ENCODE peak calls at places on chromosomes 2 and 18, in nine cellular contexts. T, G, I, E, B, X, D, Z and A are unnamed samples. For H3K27me3, the result is how much of the 10 kb centered on the place peaks cover.

GRCh38 chr2:54671875-54672586 is 51.4 kb upstream of the EML6 start:
- DNase-seq in Z (no peak), E (peak), X (no peak), B (no peak), D (no peak), I (no peak), G (no peak), T (peak), A (no peak)

GRCh38 chr2:161077367-161078210 is 82.6 kb upstream of the TANK start:
- DNase-seq in I (peak), E (peak), G (peak), Z (no peak), T (peak), D (no peak), X (no peak), B (no peak), A (no peak)

GRCh38 chr2:236939751-236940229 is 145.9 kb upstream of the COPS8 start:
- DNase-seq in G (no peak), B (no peak), I (no peak), T (no peak), D (no peak), X (no peak), E (no peak), Z (no peak), A (peak)

GRCh38 chr2:144357623-144358400 is 162.1 kb downstream of the ZEB2 start:
- DNase-seq in Z (no peak), E (peak), I (no peak), B (no peak), G (peak), X (no peak), T (peak), D (no peak), A (no peak)

GRCh38 chr2:126449677-126450076 is 206.3 kb upstream of the GYPC start:
- DNase-seq in G (no peak), B (no peak), Z (no peak), D (no peak), E (no peak), T (no peak), X (no peak), I (no peak), A (no peak)

GRCh38 chr2:98242006-98242405 is 104.2 kb upstream of the CNGA3 start:
- DNase-seq in T (no peak), B (no peak), I (no peak), E (no peak), D (no peak), G (no peak), Z (no peak), X (no peak), A (no peak)

GRCh38 chr2:98442488-98442887 is 2.2 kb upstream of the INPP4A start:
- DNase-seq in T (no peak), D (no peak), G (no peak), E (no peak), B (no peak), Z (no peak), X (no peak), I (no peak), A (no peak)

GRCh38 chr2:32064021-32064678 is 794 bp downstream of the SPAST start:
- DNase-seq in D (no peak), Z (no peak), T (no peak), I (no peak), X (no peak), G (peak), E (no peak), B (no peak), A (no peak)

GRCh38 chr2:150355440-150355839 is 132.0 kb downstream of the RND3 start:
- DNase-seq in D (no peak), X (no peak), Z (no peak), T (no peak), B (no peak), I (no peak), E (no peak), G (no peak), A (no peak)

GRCh38 chr18:4797286-4797685 is 342.2 kb upstream of the DLGAP1 start:
- DNase-seq in G (no peak), X (no peak), Z (no peak), T (no peak), B (no peak), I (no peak), D (no peak), E (no peak), A (no peak)

GRCh38 chr18:13428319-13428718 is 209.8 kb downstream of the LDLRAD4 start:
- DNase-seq in X (no peak), T (no peak), I (no peak), E (no peak), G (no peak), Z (no peak), D (no peak), B (no peak), A (no peak)

GRCh38 chr2:212842544-212843185 is 304.1 kb upstream of the ERBB4 start:
- DNase-seq in D (no peak), E (peak), I (no peak), Z (no peak), B (no peak), G (peak), T (peak), X (no peak), A (no peak)

GRCh38 chr2:171706152-171706803 is 19.0 kb downstream of the DYNC1I2 start:
- DNase-seq in E (peak), T (peak), X (no peak), B (no peak), D (no peak), I (no peak), G (no peak), Z (no peak), A (no peak)

GRCh38 chr2:42828487-42829416 is 36.4 kb upstream of the HAAO start:
- DNase-seq in T (peak), I (peak), G (peak), Z (no peak), D (peak), E (peak), B (peak), X (peak), A (peak)

GRCh38 chr2:109217362-109218086 is 88.5 kb downstream of the SH3RF3 start:
- DNase-seq in G (peak), X (no peak), D (peak), B (no peak), Z (no peak), I (no peak), E (peak), T (peak), A (no peak)

GRCh38 chr2:157984866-157985265 is 108.7 kb upstream of the ACVR1 start:
- DNase-seq in X (no peak), Z (no peak), T (no peak), G (no peak), I (no peak), D (no peak), B (no peak), E (no peak), A (no peak)

GRCh38 chr2:36468463-36469266 is 113.1 kb downstream of the CRIM1 start:
- DNase-seq in X (no peak), D (no peak), B (no peak), E (peak), T (peak), G (peak), Z (no peak), I (no peak), A (no peak)

GRCh38 chr2:41127351-41127750 is 675.5 kb upstream of the SLC8A1 start:
- DNase-seq in G (no peak), I (no peak), D (no peak), X (no peak), Z (no peak), E (no peak), B (no peak), T (no peak), A (no peak)

GRCh38 chr2:41902892-41903291 is 144.9 kb upstream of the PKDCC start:
- DNase-seq in E (no peak), I (no peak), B (no peak), D (no peak), Z (no peak), G (no peak), X (no peak), T (no peak), A (no peak)

GRCh38 chr18:58671941-58672565 is 788 bp downstream of the MALT1 start:
- DNase-seq in D (peak), Z (no peak), G (peak), X (peak), B (peak), E (peak), T (peak), I (no peak), A (no peak)

GRCh38 chr2:7007846-7008741 is 90.9 kb downstream of the RNF144A start:
- DNase-seq in I (peak), X (peak), E (peak), G (peak), Z (peak), D (peak), B (peak), T (no peak), A (peak)

GRCh38 chr2:23096905-23097602 is 287.9 kb upstream of the KLHL29 start:
- DNase-seq in T (no peak), G (no peak), X (no peak), B (no peak), I (no peak), D (no peak), Z (no peak), E (no peak), A (no peak)

GRCh38 chr2:24183369-24184069 is 8.7 kb downstream of the FAM228A start:
- DNase-seq in G (no peak), X (no peak), E (peak), I (no peak), B (peak), Z (no peak), D (no peak), T (peak), A (no peak)

GRCh38 chr2:85642725-85643124 is 25.3 kb downstream of the SFTPB start:
- DNase-seq in G (no peak), Z (no peak), I (no peak), E (no peak), B (no peak), X (no peak), D (no peak), T (no peak), A (no peak)

GRCh38 chr2:36824281-36824680 is 127.8 kb downstream of the VIT start:
- DNase-seq in Z (no peak), X (no peak), T (no peak), D (no peak), B (no peak), E (no peak), I (no peak), G (no peak), A (no peak)

GRCh38 chr2:186347472-186347871 is 138.6 kb upstream of the ZC3H15 start:
- DNase-seq in E (peak), T (peak), D (no peak), Z (no peak), I (no peak), X (no peak), G (peak), B (no peak), A (no peak)

GRCh38 chr18:56598422-56598821 is 40.0 kb downstream of the TXNL1 start:
- DNase-seq in T (no peak), E (no peak), D (no peak), B (no peak), G (no peak), I (no peak), X (no peak), Z (no peak), A (no peak)

GRCh38 chr2:50347355-50348044 is 684.4 kb downstream of the NRXN1 start:
- DNase-seq in E (peak), X (no peak), I (no peak), Z (no peak), D (no peak), T (no peak), B (no peak), G (no peak), A (peak)

GRCh38 chr18:26489881-26490280 is 58.5 kb downstream of the KCTD1 start:
- DNase-seq in E (peak), D (no peak), T (peak), X (no peak), Z (no peak), G (peak), I (no peak), B (no peak), A (no peak)

GRCh38 chr2:182915369-182916326 is 49.2 kb upstream of the FRZB start:
- DNase-seq in G (peak), T (peak), X (no peak), E (peak), Z (no peak), I (no peak), B (no peak), D (no peak), A (no peak)

GRCh38 chr2:195115738-195116137 is 541.3 kb upstream of the SLC39A10 start:
- DNase-seq in G (no peak), Z (no peak), E (no peak), D (no peak), T (no peak), B (no peak), I (no peak), X (no peak), A (no peak)

GRCh38 chr2:216571909-216572513 is 61.2 kb upstream of the IGFBP2 start:
- DNase-seq in I (no peak), Z (no peak), B (no peak), E (no peak), T (no peak), G (no peak), D (no peak), X (no peak), A (no peak)

GRCh38 chr2:60552096-60552850 is 1.2 kb downstream of the BCL11A start:
- DNase-seq in T (no peak), Z (no peak), G (no peak), E (peak), I (no peak), D (no peak), B (no peak), X (no peak), A (peak)

GRCh38 chr2:145842002-145842401 is 1322.1 kb upstream of the ZEB2 start:
- DNase-seq in E (peak), B (no peak), X (no peak), T (no peak), D (no peak), I (no peak), G (no peak), Z (no peak), A (no peak)

GRCh38 chr2:75021672-75022071 is 63.2 kb downstream of the POLE4 start:
- DNase-seq in T (peak), E (peak), G (peak), B (no peak), X (no peak), I (no peak), D (no peak), Z (no peak), A (no peak)

GRCh38 chr2:175965773-175966172 is 36.3 kb downstream of the LNPK start:
- DNase-seq in Z (no peak), T (no peak), E (no peak), D (no peak), I (no peak), G (no peak), X (no peak), B (no peak), A (no peak)
- H3K27me3 ChIP-seq in Z (under half), T (under half), E (under half), D (under half), I (under half), G (under half), X (under half), B (under half), A (under half)

DNA sequence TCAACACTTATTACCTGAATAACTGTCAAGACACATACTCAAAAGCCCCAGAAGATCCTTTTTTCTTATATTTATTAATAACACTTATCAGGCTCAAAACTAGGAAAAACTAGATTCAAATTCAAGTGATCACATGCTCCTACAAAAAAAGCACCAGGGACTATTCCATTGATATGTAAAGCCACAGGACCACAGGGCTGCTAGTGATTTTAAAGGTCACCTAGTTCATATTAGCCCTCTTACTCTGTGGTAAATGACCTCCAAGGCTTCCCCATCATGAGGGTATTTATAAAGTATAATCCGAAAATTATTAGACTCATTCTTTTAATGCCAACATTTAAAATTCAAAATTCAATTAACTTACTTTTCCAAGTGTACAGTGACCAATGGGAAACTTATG is 52.5 kb downstream of the LRPPRC start:
- DNase-seq in E (no peak), G (no peak), X (no peak), B (no peak), Z (no peak), T (no peak), D (no peak), I (no peak), A (no peak)
- H3K27ac ChIP-seq in E (no peak), G (no peak), X (no peak), B (no peak), Z (no peak), T (no peak), D (no peak), I (no peak), A (no peak)

DNA sequence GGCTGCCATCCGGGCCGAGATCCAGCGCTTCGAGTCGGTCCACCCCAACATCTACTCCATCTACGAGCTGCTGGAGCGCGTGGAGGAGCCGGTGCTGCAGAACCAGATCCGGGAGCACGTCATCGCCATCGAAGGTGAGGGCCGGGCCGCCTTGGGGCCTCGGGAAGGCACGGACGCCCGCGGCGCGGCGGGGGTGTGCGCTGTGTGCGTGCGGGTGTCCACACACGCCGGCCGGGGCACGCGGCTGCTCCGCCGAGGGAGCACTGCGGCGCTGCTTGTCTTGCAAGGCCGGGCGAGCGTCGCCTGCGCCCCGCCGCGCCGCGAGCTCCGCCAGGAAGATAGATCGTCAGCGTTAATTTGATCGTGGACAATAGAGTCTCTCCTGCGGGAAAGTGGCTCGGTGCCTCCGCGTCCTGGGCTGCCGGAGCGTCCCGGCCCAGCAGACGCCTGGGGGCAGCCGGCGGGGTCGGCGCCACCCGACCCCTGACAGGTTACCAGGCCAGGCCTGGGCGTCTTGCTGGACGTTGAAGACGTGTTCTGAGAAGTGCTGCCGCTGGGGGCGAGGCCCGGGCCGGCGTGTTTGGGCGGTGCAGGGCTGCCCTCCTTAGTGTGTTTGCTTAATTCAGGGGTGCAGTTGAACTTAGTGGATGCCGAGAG is 1.0 kb downstream of the AGAP1 start:
- DNase-seq in X (no peak), G (peak), Z (no peak), B (peak), T (peak), D (peak), E (peak), I (peak), A (no peak)
- TF ChIP-seq CTCF in X (no peak), G (no peak), Z (no peak), B (peak), T (no peak), D (no peak), E (peak), I (no peak), A (no peak)

GRCh38 chr2:219475697-219476604 is 22.7 kb upstream of the GMPPA start:
- DNase-seq in I (peak), D (peak), X (peak), E (peak), B (peak), G (peak), Z (no peak), T (peak), A (no peak)
- H3K27me3 ChIP-seq in I (under half), D (under half), X (under half), E (under half), B (under half), G (under half), Z (under half), T (under half), A (under half)

GRCh38 chr2:219159771-219160185 is 837 bp downstream of the NHEJ1 start:
- DNase-seq in I (no peak), T (no peak), X (no peak), D (no peak), Z (no peak), G (no peak), E (no peak), B (no peak), A (no peak)
- H3K27ac ChIP-seq in I (peak), T (peak), X (peak), D (peak), Z (peak), G (no peak), E (no peak), B (peak), A (peak)

GRCh38 chr18:46099463-46099862 is 1.4 kb upstream of the ATP5F1A start:
- DNase-seq in G (no peak), E (no peak), I (no peak), T (no peak), B (no peak), D (no peak), X (no peak), Z (no peak), A (no peak)

GRCh38 chr18:46096651-46097300 is 1.3 kb downstream of the ATP5F1A start:
- DNase-seq in Z (no peak), D (no peak), E (no peak), X (no peak), B (no peak), T (no peak), G (no peak), I (no peak), A (no peak)

GRCh38 chr18:46097378-46097852 is 681 bp downstream of the ATP5F1A start:
- DNase-seq in I (no peak), G (no peak), X (no peak), Z (no peak), B (no peak), T (no peak), D (no peak), E (no peak), A (no peak)

GRCh38 chr18:46098616-46098933 is 479 bp upstream of the ATP5F1A start:
- DNase-seq in E (no peak), X (no peak), Z (no peak), I (no peak), G (no peak), T (no peak), B (no peak), D (no peak), A (no peak)

DNA sequence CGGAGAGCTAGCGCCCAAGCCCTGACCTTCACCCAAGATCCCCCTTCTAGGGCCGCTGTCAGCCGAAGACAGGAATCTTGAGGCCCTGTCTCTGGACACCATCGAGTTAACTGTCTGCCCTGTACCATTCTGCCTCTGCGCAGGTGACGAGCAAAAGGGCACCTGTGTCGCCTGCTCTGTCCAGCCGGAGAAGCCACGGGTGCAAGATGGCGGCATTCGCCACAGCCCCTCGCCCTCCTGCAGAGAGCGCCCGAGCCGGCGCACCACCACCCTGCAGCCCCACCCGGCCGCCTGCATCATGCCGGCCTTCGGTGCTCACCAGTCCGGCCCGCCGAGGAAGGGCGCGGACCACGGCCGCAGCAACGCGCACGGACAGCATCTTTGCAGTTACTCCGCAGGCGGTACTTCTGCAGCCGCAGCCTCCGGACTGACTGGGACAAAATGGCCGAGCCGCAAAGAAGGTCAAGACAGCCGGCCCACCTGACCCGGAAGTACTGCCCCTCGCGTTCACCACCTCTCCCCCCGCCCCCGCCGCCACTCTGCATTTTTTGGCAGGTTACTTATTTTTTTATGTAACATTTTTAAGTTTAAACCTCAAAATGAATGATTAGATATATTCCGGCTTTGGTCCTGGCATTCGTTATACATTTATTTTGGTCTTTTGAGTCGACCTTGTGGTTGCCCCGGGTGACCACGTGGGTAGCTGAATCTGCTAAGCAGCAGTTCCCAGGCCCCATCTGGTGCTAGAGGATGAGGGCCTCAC is at the start of gene ATP5F1A:
- DNase-seq in X (peak), E (peak), B (peak), I (peak), Z (peak), T (peak), D (peak), G (peak), A (peak)
- TF ChIP-seq CTCF in X (no peak), E (peak), B (peak), I (no peak), Z (no peak), T (peak), D (no peak), G (no peak), A (no peak)